ENCODE peak calls at places on chromosomes 12 and 14, in four cellular contexts. One of them, this sample, is unnamed.

GRCh38 chr14:33184587-33184986 is 245.9 kb downstream of the NPAS3 start:
- DNase-seq in ELR: peak
- DNase-seq in NCI-H1092 treated with DMSO at 0.1 percent for 48 hours: peak
- DNase-seq in NCI-H1694 treated with DMSO at 0.1 percent for 48 hours: peak
- DNase-seq in this sample: no peak

GRCh38 chr12:121776190-121777098 is 17.0 kb downstream of the RHOF start:
- DNase-seq in NCI-H1694 treated with DMSO at 0.1 percent for 48 hours: no peak
- DNase-seq in ELR: peak
- DNase-seq in NCI-H1092 treated with DMSO at 0.1 percent for 48 hours: peak
- DNase-seq in this sample: peak

GRCh38 chr14:93318927-93319326 is 13.9 kb downstream of the BTBD7 start:
- DNase-seq in NCI-H1694 treated with DMSO at 0.1 percent for 48 hours: no peak
- DNase-seq in ELR: peak
- DNase-seq in NCI-H1092 treated with DMSO at 0.1 percent for 48 hours: no peak
- DNase-seq in this sample: no peak

GRCh38 chr12:108131657-108132126 is 2.6 kb downstream of the WSCD2 start:
- DNase-seq in NCI-H1092 treated with DMSO at 0.1 percent for 48 hours: no peak
- DNase-seq in ELR: no peak
- DNase-seq in NCI-H1694 treated with DMSO at 0.1 percent for 48 hours: no peak
- DNase-seq in this sample: no peak

GRCh38 chr12:58732894-58733293 is 187.4 kb downstream of the LRIG3 start:
- DNase-seq in NCI-H1694 treated with DMSO at 0.1 percent for 48 hours: no peak
- DNase-seq in ELR: no peak
- DNase-seq in NCI-H1092 treated with DMSO at 0.1 percent for 48 hours: no peak
- DNase-seq in this sample: no peak

GRCh38 chr12:75602111-75602510 is 90.7 kb upstream of the KRR1 start:
- DNase-seq in NCI-H1092 treated with DMSO at 0.1 percent for 48 hours: peak
- DNase-seq in NCI-H1694 treated with DMSO at 0.1 percent for 48 hours: peak
- DNase-seq in ELR: no peak
- DNase-seq in this sample: no peak

GRCh38 chr12:117658226-117658625 is 296.8 kb upstream of the NOS1 start:
- DNase-seq in ELR: no peak
- DNase-seq in NCI-H1092 treated with DMSO at 0.1 percent for 48 hours: no peak
- DNase-seq in NCI-H1694 treated with DMSO at 0.1 percent for 48 hours: no peak
- DNase-seq in this sample: no peak

GRCh38 chr12:94550964-94551363 is 91.3 kb upstream of the CEP83 start:
- DNase-seq in NCI-H1092 treated with DMSO at 0.1 percent for 48 hours: no peak
- DNase-seq in NCI-H1694 treated with DMSO at 0.1 percent for 48 hours: no peak
- DNase-seq in ELR: no peak
- DNase-seq in this sample: no peak

GRCh38 chr12:9910716-9911421 is 21.3 kb downstream of the CLEC2A start:
- DNase-seq in ELR: no peak
- DNase-seq in NCI-H1092 treated with DMSO at 0.1 percent for 48 hours: no peak
- DNase-seq in NCI-H1694 treated with DMSO at 0.1 percent for 48 hours: no peak
- DNase-seq in this sample: no peak

GRCh38 chr14:102285106-102285505 is 19.9 kb downstream of the MOK start:
- DNase-seq in ELR: peak
- DNase-seq in NCI-H1694 treated with DMSO at 0.1 percent for 48 hours: no peak
- DNase-seq in NCI-H1092 treated with DMSO at 0.1 percent for 48 hours: no peak
- DNase-seq in this sample: no peak

GRCh38 chr12:27366621-27367020 is 34.0 kb downstream of the BMAL2 start:
- DNase-seq in NCI-H1092 treated with DMSO at 0.1 percent for 48 hours: peak
- DNase-seq in ELR: peak
- DNase-seq in NCI-H1694 treated with DMSO at 0.1 percent for 48 hours: no peak
- DNase-seq in this sample: no peak

GRCh38 chr12:12016284-12017100 is 54.2 kb upstream of the BCL2L14 start:
- DNase-seq in NCI-H1092 treated with DMSO at 0.1 percent for 48 hours: no peak
- DNase-seq in ELR: no peak
- DNase-seq in NCI-H1694 treated with DMSO at 0.1 percent for 48 hours: no peak
- DNase-seq in this sample: no peak

GRCh38 chr12:131773582-131774221 is 54.5 kb upstream of the MMP17 start:
- DNase-seq in ELR: no peak
- DNase-seq in NCI-H1092 treated with DMSO at 0.1 percent for 48 hours: peak
- DNase-seq in NCI-H1694 treated with DMSO at 0.1 percent for 48 hours: no peak
- DNase-seq in this sample: no peak

GRCh38 chr14:60777856-60778578 is 43.5 kb downstream of the MNAT1 start:
- DNase-seq in NCI-H1694 treated with DMSO at 0.1 percent for 48 hours: no peak
- DNase-seq in ELR: peak
- DNase-seq in NCI-H1092 treated with DMSO at 0.1 percent for 48 hours: no peak
- DNase-seq in this sample: no peak

GRCh38 chr14:61380984-61381383 is 59.6 kb downstream of the PRKCH start:
- DNase-seq in NCI-H1694 treated with DMSO at 0.1 percent for 48 hours: no peak
- DNase-seq in ELR: no peak
- DNase-seq in NCI-H1092 treated with DMSO at 0.1 percent for 48 hours: no peak
- DNase-seq in this sample: no peak

GRCh38 chr12:26845057-26845666 is 12.2 kb upstream of the ITPR2 start:
- DNase-seq in NCI-H1092 treated with DMSO at 0.1 percent for 48 hours: peak
- DNase-seq in NCI-H1694 treated with DMSO at 0.1 percent for 48 hours: peak
- DNase-seq in ELR: peak
- DNase-seq in this sample: no peak

GRCh38 chr12:6970096-6970527 is 352 bp downstream of the PHB2 start:
- DNase-seq in NCI-H1694 treated with DMSO at 0.1 percent for 48 hours: peak
- DNase-seq in NCI-H1092 treated with DMSO at 0.1 percent for 48 hours: no peak
- DNase-seq in ELR: no peak
- DNase-seq in this sample: no peak

GRCh38 chr12:105480162-105480561 is 149.7 kb downstream of the C12orf75 start:
- DNase-seq in NCI-H1694 treated with DMSO at 0.1 percent for 48 hours: no peak
- DNase-seq in NCI-H1092 treated with DMSO at 0.1 percent for 48 hours: no peak
- DNase-seq in ELR: peak
- DNase-seq in this sample: no peak

GRCh38 chr12:67818379-67819001 is 169.9 kb downstream of the DYRK2 start:
- DNase-seq in NCI-H1092 treated with DMSO at 0.1 percent for 48 hours: no peak
- DNase-seq in ELR: no peak
- DNase-seq in NCI-H1694 treated with DMSO at 0.1 percent for 48 hours: no peak
- DNase-seq in this sample: no peak

This sample was measured in natural killer cell treated with Interleukin-12 subunit alpha and Interleukin-12 subunit beta and Interleukin-15 and Interleukin-18, amount 100 ng/mL, for 72 hours.